ENCODE peak calls at places on chromosomes 4 and X, in six cellular contexts. B is foreskin fibroblast, L is K562, C is AG09309, U is lung, V is neural crest cell. Q is an unnamed sample.
A peak's percentile ranks its signal among the peaks of the same experiment; 100 is the strongest.

GRCh38 chr4:176077561-176077960 is 11.9 kb downstream of the WDR17 start:
- DNase-seq in U (no peak), V (no peak), B (no peak), C (no peak), L (no peak), Q (no peak)

GRCh38 chr4:30792616-30793015 is 72.4 kb downstream of the PCDH7 start:
- DNase-seq in V (no peak), B (no peak), L (no peak), C (peak; percentile 10), U (no peak), Q (no peak)

GRCh38 chr4:47074836-47075235 is 43.5 kb downstream of the GABRB1 start:
- DNase-seq in L (no peak), V (no peak), U (no peak), C (no peak), B (no peak), Q (no peak)

GRCh38 chrX:103584606-103585005 is 709 bp upstream of the TCEAL4 start:
- DNase-seq in B (no peak), V (no peak), U (no peak), L (no peak), C (no peak), Q (no peak)

GRCh38 chr4:51932684-51933083 is 87.5 kb downstream of the LRRC66 start:
- DNase-seq in B (no peak), V (no peak), L (no peak), C (no peak), U (no peak), Q (no peak)

GRCh38 chr4:18568600-18568999 is 547.0 kb upstream of the LCORL start:
- DNase-seq in U (no peak), C (no peak), L (no peak), V (no peak), B (no peak), Q (no peak)

GRCh38 chr4:11428161-11428700 is 463 bp downstream of the HS3ST1 start:
- DNase-seq in V (no peak), B (no peak), C (no peak), U (no peak), L (no peak), Q (no peak)

GRCh38 chrX:1727531-1728027 is 112.7 kb downstream of the ASMT start:
- DNase-seq in B (no peak), L (no peak), U (no peak), V (no peak), C (peak; percentile 4), Q (peak; percentile 66)

GRCh38 chr4:52641853-52642563 is 17.1 kb downstream of the USP46 start:
- DNase-seq in V (no peak), U (no peak), C (no peak), B (peak; percentile 37), L (no peak), Q (peak; percentile 77)

GRCh38 chr4:148007303-148007702 is 275.4 kb downstream of the ARHGAP10 start:
- DNase-seq in L (peak; percentile 12), B (peak; percentile 90), U (no peak), C (peak; percentile 97), V (no peak), Q (peak; percentile 97)

GRCh38 chrX:19864736-19865135 is 22.7 kb downstream of the SH3KBP1 start:
- DNase-seq in L (no peak), V (no peak), U (no peak), B (no peak), C (no peak), Q (no peak)

GRCh38 chr4:188429965-188430364 is 290.7 kb downstream of the TRIML1 start:
- DNase-seq in U (no peak), B (no peak), V (no peak), C (no peak), L (no peak), Q (no peak)

GRCh38 chr4:40254961-40255721 is 58.3 kb downstream of the RHOH start:
- DNase-seq in V (no peak), B (peak; percentile 60), U (no peak), L (no peak), C (no peak), Q (peak; percentile 80)

GRCh38 chrX:143988356-143988755 is 104.5 kb downstream of the UBE2NL start:
- DNase-seq in U (no peak), V (no peak), L (no peak), B (no peak), C (no peak), Q (no peak)

GRCh38 chr4:144646523-144647094 is 653 bp downstream of the HHIP start:
- DNase-seq in V (peak; percentile 31), U (no peak), L (no peak), C (no peak), B (no peak), Q (peak; percentile 13)

GRCh38 chrX:71000139-71000538 is 68.0 kb downstream of the SNX12 start:
- DNase-seq in L (peak; percentile 38), B (no peak), C (no peak), V (no peak), U (no peak), Q (no peak)

GRCh38 chrX:70998402-70999027 is 67.6 kb upstream of the SLC7A3 start:
- DNase-seq in C (no peak), V (peak; percentile 5), U (no peak), L (no peak), B (peak; percentile 2), Q (peak; percentile 81)

GRCh38 chrX:70995338-70995737 is 64.4 kb upstream of the SLC7A3 start:
- DNase-seq in U (no peak), V (no peak), B (no peak), C (no peak), L (no peak), Q (no peak)
- TF ChIP-seq CTCF in U (no peak), V (no peak), B (no peak), C (no peak), L (no peak), Q (no peak)

GRCh38 chr4:183758006-183758734 is 99.1 kb downstream of the TRAPPC11 start:
- DNase-seq in C (no peak), V (no peak), L (peak; percentile 26), U (no peak), B (no peak), Q (no peak)
- TF ChIP-seq CTCF in C (no peak), V (peak; percentile 41), L (peak; percentile 50), U (no peak), B (no peak), Q (no peak)

GRCh38 chrX:119007189-119007770 is 32.9 kb downstream of the LONRF3 start:
- DNase-seq in B (no peak), U (no peak), L (no peak), C (no peak), V (no peak), Q (no peak)

GRCh38 chrX:119004920-119005524 is 30.6 kb downstream of the LONRF3 start:
- DNase-seq in C (no peak), V (peak; percentile 37), L (peak; percentile 45), U (peak; percentile 50), B (peak; percentile 16), Q (peak; percentile 45)

GRCh38 chrX:119009071-119009470 is 34.7 kb downstream of the LONRF3 start:
- DNase-seq in C (no peak), V (no peak), B (no peak), L (no peak), U (no peak), Q (no peak)

GRCh38 chrX:119010491-119010890 is 36.1 kb downstream of the LONRF3 start:
- DNase-seq in C (no peak), U (no peak), V (no peak), B (no peak), L (no peak), Q (no peak)

GRCh38 chrX:119008122-119008744 is 33.8 kb downstream of the LONRF3 start:
- DNase-seq in V (peak; percentile 35), C (no peak), L (peak; percentile 34), B (peak; percentile 12), U (no peak), Q (peak; percentile 47)
- TF ChIP-seq CTCF in V (peak; percentile 67), C (peak; percentile 77), L (peak; percentile 62), B (peak; percentile 55), U (no peak), Q (peak; percentile 52)

GRCh38 chrX:34580069-34580468 is 77.0 kb downstream of the TMEM47 start:
- DNase-seq in C (no peak), L (no peak), B (no peak), U (no peak), V (no peak), Q (no peak)

GRCh38 chrX:34578237-34578636 is 78.8 kb downstream of the TMEM47 start:
- DNase-seq in U (no peak), B (no peak), C (peak; percentile 24), L (no peak), V (peak; percentile 2), Q (peak; percentile 51)
- TF ChIP-seq CTCF in U (no peak), B (peak; percentile 12), C (peak; percentile 37), L (no peak), V (peak; percentile 73), Q (peak; percentile 46)

DNA sequence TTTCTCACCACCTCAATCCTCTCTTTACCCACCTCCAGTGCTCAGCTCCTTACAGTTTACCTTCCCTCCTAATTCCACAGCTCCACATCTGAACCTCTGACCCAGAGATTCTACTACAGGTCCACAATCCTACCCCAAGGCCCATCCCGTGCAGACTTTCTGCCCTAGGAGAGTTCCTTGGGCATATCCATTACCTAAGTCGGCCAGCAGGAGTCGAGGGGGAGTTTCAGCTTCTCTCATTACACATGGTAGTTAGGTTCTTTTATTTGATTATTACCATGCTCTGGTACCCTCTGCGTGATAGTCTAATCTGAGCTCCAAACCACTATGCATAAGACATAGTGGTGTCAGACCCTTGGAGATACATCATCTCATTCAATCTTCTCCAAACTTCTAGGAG is 117.9 kb downstream of the SH3RF1 start:
- DNase-seq in B (no peak), U (no peak), C (no peak), V (no peak), L (no peak), Q (no peak)
- TF ChIP-seq CTCF in B (peak; percentile 2), U (no peak), C (peak; percentile 13), V (peak; percentile 27), L (peak; percentile 29), Q (no peak)

GRCh38 chr4:149264093-149264733 is 551.4 kb downstream of the IQCM start:
- DNase-seq in U (peak; percentile 31), C (peak; percentile 21), B (peak; percentile 5), L (peak; percentile 31), V (peak; percentile 16), Q (peak; percentile 80)
- TF ChIP-seq CTCF in U (peak; percentile 18), C (peak; percentile 75), B (peak; percentile 59), L (peak; percentile 53), V (peak; percentile 79), Q (peak; percentile 78)

GRCh38 chr4:179867300-179867878 is 2375.8 kb upstream of the TENM3 start:
- DNase-seq in L (peak; percentile 15), V (peak; percentile 68), U (peak; percentile 34), B (no peak), C (no peak), Q (peak; percentile 81)
- TF ChIP-seq CTCF in L (peak; percentile 48), V (peak; percentile 83), U (no peak), B (peak; percentile 24), C (peak; percentile 6), Q (peak; percentile 78)

GRCh38 chr4:158411180-158411721 is 110.4 kb upstream of the RXFP1 start:
- DNase-seq in C (no peak), V (no peak), L (no peak), B (peak; percentile 1), U (no peak), Q (peak; percentile 52)

DNA sequence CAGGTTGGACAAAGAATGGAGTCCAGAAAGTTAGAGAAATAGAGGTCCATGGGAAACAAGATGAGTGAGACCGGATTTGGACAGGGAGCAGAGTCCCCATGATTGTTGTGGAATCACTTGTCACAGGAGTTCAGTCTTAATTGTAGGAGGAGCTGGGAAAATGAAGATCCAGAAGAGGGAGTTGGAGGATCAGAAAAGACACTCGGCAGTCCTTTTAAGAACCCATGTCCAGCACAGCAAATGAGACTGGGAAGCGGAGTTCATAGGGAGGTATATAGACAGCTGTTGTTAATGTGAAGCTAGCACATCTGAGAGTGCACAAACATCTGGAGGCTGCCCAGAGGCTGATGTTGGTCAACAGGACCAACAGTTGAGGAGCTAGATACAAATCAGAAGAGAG is 111.4 kb upstream of the RXFP1 start:
- DNase-seq in B (peak; percentile 40), C (peak; percentile 13), V (no peak), L (no peak), U (no peak), Q (peak; percentile 44)
- TF ChIP-seq CTCF in B (peak; percentile 12), C (peak; percentile 45), V (no peak), L (peak; percentile 27), U (no peak), Q (no peak)